ENCODE peak calls at places on chromosomes 11 and 22, in six cellular contexts. N is testis, J is epithelial cell of esophagus, C is stomach, O is fibroblast of villous mesenchyme, P is mammary epithelial cell. Q is an unnamed sample.

GRCh38 chr11:69377953-69378302 is 84.0 kb downstream of the MYEOV start:
- DNase-seq in N (no peak), J (no peak), C (no peak), O (no peak), P (no peak), Q (no peak)

GRCh38 chr22:28855355-28856094 is 27.8 kb upstream of the ZNRF3 start:
- DNase-seq in O (peak), P (peak), J (peak), C (peak), N (peak), Q (peak)

GRCh38 chr22:35577799-35578659 is 37.4 kb downstream of the RASD2 start:
- DNase-seq in O (no peak), C (no peak), P (no peak), N (no peak), J (no peak), Q (no peak)

GRCh38 chr11:69539416-69540117 is 58.1 kb downstream of the LINC01488 start:
- DNase-seq in C (no peak), O (no peak), N (peak), P (no peak), J (no peak), Q (no peak)

GRCh38 chr22:47808236-47808845 is 1045.9 kb downstream of the TBC1D22A start:
- DNase-seq in J (no peak), N (no peak), P (no peak), O (no peak), C (no peak), Q (no peak)

GRCh38 chr11:77278595-77279506 is 22.6 kb downstream of the GDPD4 start:
- DNase-seq in P (peak), O (no peak), C (no peak), J (peak), N (no peak), Q (peak)

GRCh38 chr11:111155021-111155420 is 90.5 kb upstream of the POU2AF2 start:
- DNase-seq in C (no peak), O (peak), N (no peak), J (no peak), P (no peak), Q (no peak)

GRCh38 chr11:35682230-35683195 is 19.9 kb downstream of the TRIM44 start:
- DNase-seq in N (peak), O (peak), P (no peak), C (no peak), J (no peak), Q (no peak)

GRCh38 chr11:84865257-84865656 is 761.9 kb downstream of the DLG2 start:
- DNase-seq in C (no peak), O (no peak), J (no peak), P (peak), N (no peak), Q (peak)

GRCh38 chr11:110430267-110431211 is 791 bp downstream of the FDX1 start:
- DNase-seq in P (peak), C (peak), J (peak), O (peak), N (peak), Q (peak)

GRCh38 chr11:134393638-134394037 is 18.4 kb downstream of the B3GAT1 start:
- DNase-seq in J (no peak), N (peak), P (no peak), O (no peak), C (peak), Q (peak)

GRCh38 chr11:1748467-1749019 is 1.9 kb downstream of the IFITM10 start:
- DNase-seq in O (no peak), C (no peak), P (peak), N (no peak), J (no peak), Q (no peak)

GRCh38 chr22:42300286-42301071 is 30.0 kb upstream of the TCF20 start:
- DNase-seq in J (peak), P (peak), O (no peak), C (peak), N (no peak), Q (peak)

GRCh38 chr11:326842-327580 is 6.4 kb upstream of the IFITM3 start:
- DNase-seq in C (peak), J (no peak), N (peak), O (peak), P (no peak), Q (no peak)

GRCh38 chr11:109864161-109864661 is 229.0 kb upstream of the ZC3H12C start:
- DNase-seq in P (no peak), C (no peak), N (no peak), J (no peak), O (peak), Q (peak)

GRCh38 chr11:2763939-2764338 is 64.1 kb upstream of the KCNQ1OT1 start:
- DNase-seq in P (no peak), J (no peak), O (no peak), C (no peak), N (no peak), Q (no peak)

DNA sequence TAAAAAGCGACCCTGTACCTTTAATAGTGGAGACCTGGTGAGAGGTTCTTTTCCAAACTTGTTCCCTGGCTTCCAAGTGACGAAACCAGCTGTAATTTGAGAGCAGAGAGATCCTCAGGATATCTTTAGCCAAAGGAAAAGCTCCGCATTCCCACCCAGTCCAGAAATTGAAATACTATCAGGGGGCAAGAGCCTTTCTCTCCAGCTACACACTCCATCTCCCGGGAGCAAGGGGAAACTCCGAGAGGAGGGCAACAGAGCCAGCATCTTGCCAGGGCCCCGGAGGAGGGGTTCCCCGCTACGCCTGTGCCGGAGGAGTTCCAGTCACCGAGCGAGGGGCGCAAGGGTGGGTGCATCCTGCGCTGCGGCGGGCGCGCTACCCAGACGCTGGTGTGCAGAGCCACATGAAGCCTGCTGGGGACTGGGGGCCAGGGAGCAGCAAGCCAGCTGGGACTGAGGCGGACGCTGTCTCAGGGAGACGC is at the start of gene FIBIN:
- DNase-seq in C (no peak), P (peak), J (peak), N (peak), O (peak), Q (no peak)
- H3K4me3 ChIP-seq in C (peak), P (peak), J (peak), N (peak), O (peak), Q (no peak)

DNA sequence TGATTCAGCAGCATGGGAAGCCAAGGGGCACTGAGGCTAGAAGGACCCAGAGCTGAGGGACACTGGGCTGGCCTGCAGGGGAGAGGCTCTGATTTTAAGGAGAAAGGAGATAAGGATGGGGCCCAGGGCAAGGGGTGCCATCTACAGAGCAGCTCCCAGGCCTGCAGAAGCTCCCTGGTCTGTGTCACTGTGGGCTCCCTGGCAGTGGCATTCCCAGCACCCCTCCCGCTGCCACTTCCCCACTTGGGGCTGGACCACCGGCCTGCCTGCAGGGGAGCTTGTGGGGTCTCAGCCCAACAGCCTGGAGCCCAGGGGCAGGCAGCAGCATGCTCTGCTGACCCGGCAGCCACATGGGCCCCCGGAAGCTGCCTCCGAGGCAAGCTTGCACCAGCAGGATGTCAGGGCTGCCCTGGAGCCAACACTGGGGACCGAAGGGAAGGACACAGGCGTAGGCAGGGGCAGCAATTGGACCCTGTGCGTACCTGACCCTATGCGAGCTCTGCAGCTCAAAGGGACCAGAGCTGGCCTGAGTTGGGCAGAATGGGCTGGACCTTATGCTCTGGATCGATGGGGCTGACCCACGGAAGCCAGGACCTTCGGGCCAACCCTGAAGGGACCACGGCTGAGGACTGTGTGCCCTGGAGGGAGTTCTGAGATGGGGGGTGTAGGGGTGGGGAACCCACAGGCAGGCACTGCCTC is 35.4 kb upstream of the WNT7B start:
- DNase-seq in O (no peak), J (no peak), C (no peak), P (no peak), N (no peak), Q (no peak)
- H3K4me3 ChIP-seq in O (no peak), J (no peak), C (no peak), P (no peak), N (no peak), Q (no peak)

GRCh38 chr11:101584129-101584515 is 315 bp upstream of the TRPC6 start:
- DNase-seq in J (no peak), P (no peak), C (no peak), N (no peak), O (peak), Q (no peak)
- H3K4me3 ChIP-seq in J (no peak), P (no peak), C (peak), N (peak), O (peak), Q (no peak)

DNA sequence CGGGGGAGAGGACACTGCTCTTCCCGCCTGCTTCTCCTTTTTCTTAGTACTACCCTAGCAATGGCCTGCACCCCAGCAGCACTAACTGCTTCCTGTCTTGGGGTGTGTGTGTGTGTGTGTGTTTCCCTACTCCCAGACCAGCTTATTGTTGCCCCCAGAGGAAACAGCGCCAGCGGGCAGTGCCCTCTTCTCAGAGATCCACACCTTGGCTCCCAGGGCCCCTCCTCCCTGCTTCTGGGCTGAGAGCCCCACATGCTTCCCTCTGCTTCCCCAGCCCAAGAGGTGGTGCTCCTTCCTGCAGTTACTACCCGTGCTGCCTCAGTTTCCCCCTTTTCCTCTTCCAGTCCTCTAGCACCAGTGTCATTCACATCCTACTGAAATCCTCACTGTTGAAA is 5.0 kb downstream of the IFT27 start:
- DNase-seq in P (no peak), J (no peak), N (no peak), O (no peak), C (no peak), Q (no peak)
- H3K4me3 ChIP-seq in P (no peak), J (no peak), N (no peak), O (no peak), C (no peak), Q (no peak)

DNA sequence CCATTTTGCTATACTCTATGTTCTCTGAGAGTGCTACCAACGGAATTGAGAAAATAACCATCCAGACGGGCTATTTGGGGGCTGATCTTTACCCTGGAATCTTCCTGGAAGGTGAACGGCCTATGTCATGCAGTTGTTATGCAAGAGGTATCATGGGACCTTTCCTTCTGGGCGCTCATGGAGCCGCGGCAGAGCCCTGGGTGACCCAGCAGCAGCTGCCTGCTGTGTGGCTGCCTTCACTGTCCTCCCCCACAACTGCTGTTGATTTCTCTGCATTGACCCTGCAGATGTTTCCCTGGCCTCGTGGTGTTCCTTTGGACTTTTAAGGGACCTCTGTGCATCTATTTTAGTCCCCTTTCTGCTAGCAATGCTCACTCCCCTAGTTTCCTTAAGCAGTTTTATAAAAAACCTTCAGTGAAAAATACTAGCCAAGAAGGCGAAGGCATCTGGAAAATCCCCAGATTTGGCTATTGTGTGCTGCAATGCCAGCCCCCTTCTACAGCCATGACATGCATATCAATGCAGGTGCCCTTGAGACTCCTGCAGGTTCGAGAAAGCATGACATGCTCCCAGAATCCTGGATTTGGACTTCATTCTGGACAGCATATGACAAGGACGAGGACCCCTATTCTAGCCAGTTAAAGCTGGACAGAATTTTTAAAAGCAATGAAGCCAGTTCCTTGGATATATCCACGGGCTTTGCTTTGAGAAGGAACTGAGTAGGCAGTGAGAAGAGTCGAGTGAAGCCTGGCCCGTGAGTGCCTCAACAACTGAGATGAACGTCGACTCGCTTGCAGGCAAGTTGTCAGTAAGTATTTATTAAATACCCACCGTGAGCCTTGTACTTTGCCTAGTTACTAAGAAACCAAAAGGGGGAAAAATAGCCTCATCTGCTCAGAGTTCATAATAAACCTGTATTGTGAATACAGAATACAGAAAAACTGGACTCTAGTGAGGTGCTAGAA is at the start of gene SLC25A18:
- DNase-seq in N (peak), O (peak), J (no peak), C (no peak), P (no peak), Q (no peak)
- H3K4me3 ChIP-seq in N (no peak), O (no peak), J (no peak), C (no peak), P (no peak), Q (no peak)

DNA sequence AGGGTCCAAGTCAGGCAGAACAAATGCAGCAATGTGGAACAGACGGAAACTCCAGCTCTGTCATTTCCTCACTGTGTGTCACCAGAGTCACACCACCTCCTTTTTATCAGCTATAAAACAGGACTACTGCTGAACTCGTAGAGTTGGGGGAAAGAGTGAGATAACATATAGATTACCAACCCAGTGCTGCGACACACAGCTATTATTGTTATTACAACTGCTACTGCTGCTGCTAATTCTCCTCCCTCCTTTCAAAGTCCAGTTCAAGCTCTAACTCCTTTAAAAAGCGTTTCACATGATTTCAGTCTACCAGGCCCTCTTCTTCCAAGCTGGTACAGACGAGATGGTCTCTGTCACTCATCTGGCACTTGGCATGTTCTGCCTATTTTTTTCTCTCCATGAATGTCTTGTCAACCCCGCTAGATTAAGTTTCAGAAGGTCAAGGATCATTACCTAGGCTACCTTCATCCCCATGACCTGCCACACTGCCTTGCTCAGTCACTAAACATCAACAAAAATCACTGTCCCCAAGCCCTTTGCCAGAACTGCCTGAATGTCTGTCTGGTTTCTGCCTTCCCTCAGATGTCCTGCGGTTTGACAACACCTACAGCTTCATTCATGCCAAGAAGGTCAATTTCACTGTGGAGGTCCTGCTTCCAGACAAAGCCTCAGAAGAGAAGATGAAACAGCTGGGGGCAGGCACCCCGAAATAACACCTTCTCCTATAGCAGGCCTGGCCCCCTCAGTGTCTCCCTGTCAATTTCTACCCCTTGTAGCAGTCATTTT is 3.7 kb upstream of the MTFP1 start:
- DNase-seq in J (no peak), O (no peak), C (no peak), P (no peak), N (no peak), Q (peak)
- H3K4me3 ChIP-seq in J (no peak), O (peak), C (peak), P (no peak), N (no peak), Q (peak)